ENCODE peak calls at places on chromosomes 12 and 14, in five cellular contexts. O is stimulated activated CD8-positive, alpha-beta memory T cell treated with anti-CD3 and anti-CD28 coated beads, Interleukin-15, amount 100 ng/mL, for 24 hours; X is A549; L is activated naive CD4-positive, alpha-beta T cell treated with anti-CD3 and anti-CD28 coated beads for 36 hours; M is germinal center. Y is an unnamed sample.

GRCh38 chr12:72546106-72546505 is 273.9 kb downstream of the TRHDE start:
- DNase-seq in O (no peak), X (no peak), L (no peak), M (no peak), Y (no peak)

GRCh38 chr14:50402965-50403364 is 6.3 kb upstream of the CDKL1 start:
- DNase-seq in O (no peak), X (no peak), L (no peak), M (no peak), Y (no peak)

GRCh38 chr12:51871126-51871525 is 16.8 kb upstream of the ANKRD33 start:
- DNase-seq in O (no peak), X (no peak), L (no peak), M (no peak), Y (peak; percentile 77)

GRCh38 chr14:103819503-103820307 is 27.7 kb downstream of the PPP1R13B start:
- DNase-seq in O (no peak), X (no peak), L (no peak), M (no peak), Y (peak; percentile 60)

GRCh38 chr12:48072266-48072665 is 33.6 kb downstream of the SENP1 start:
- DNase-seq in O (no peak), X (no peak), L (no peak), M (no peak), Y (no peak)

GRCh38 chr14:73785336-73785833 is 66.2 kb upstream of the PTGR2 start:
- DNase-seq in O (no peak), X (peak; percentile 66), L (peak; percentile 47), M (no peak), Y (no peak)

GRCh38 chr12:76621582-76622024 is 62.0 kb upstream of the OSBPL8 start:
- DNase-seq in O (peak; percentile 35), X (peak; percentile 73), L (peak; percentile 83), M (peak; percentile 59), Y (no peak)

GRCh38 chr12:25521625-25522256 is 31.3 kb downstream of the LMNTD1 start:
- DNase-seq in O (no peak), X (no peak), L (no peak), M (no peak), Y (no peak)

GRCh38 chr14:73227812-73228781 is 9.2 kb upstream of the PAPLN start:
- DNase-seq in O (no peak), X (peak; percentile 92), L (no peak), M (no peak), Y (no peak)

GRCh38 chr14:26389646-26390508 is 208.0 kb downstream of the NOVA1 start:
- DNase-seq in O (no peak), X (no peak), L (no peak), M (no peak), Y (no peak)

GRCh38 chr14:101083564-101084435 is 180.3 kb upstream of the RTL1 start:
- DNase-seq in O (no peak), X (peak; percentile 22), L (no peak), M (no peak), Y (peak; percentile 54)

GRCh38 chr14:65373671-65374039 is 38.9 kb upstream of the FUT8 start:
- DNase-seq in O (no peak), X (no peak), L (no peak), M (no peak), Y (no peak)

GRCh38 chr14:59570122-59570521 is 6.5 kb downstream of the CCDC175 start:
- DNase-seq in O (no peak), X (peak; percentile 7), L (no peak), M (no peak), Y (no peak)

GRCh38 chr12:109475993-109476806 is 900 bp downstream of the KCTD10 start:
- DNase-seq in O (no peak), X (no peak), L (no peak), M (no peak), Y (no peak)

GRCh38 chr12:121089031-121089812 is 43.5 kb upstream of the P2RX7 start:
- DNase-seq in O (no peak), X (peak; percentile 35), L (no peak), M (no peak), Y (no peak)

GRCh38 chr12:79900951-79901350 is 33.9 kb downstream of the PPP1R12A start:
- DNase-seq in O (no peak), X (no peak), L (no peak), M (no peak), Y (no peak)

GRCh38 chr14:90239139-90239538 is 17.2 kb upstream of the PSMC1 start:
- DNase-seq in O (no peak), X (peak; percentile 35), L (no peak), M (no peak), Y (no peak)

GRCh38 chr12:24854908-24855307 is 94.0 kb downstream of the BCAT1 start:
- DNase-seq in O (no peak), X (no peak), L (no peak), M (no peak), Y (no peak)

GRCh38 chr14:96741151-96741977 is 55.8 kb upstream of the VRK1 start:
- DNase-seq in O (peak; percentile 81), X (peak; percentile 39), L (peak; percentile 77), M (peak; percentile 82), Y (peak; percentile 84)

GRCh38 chr12:89873745-89874144 is 165.1 kb upstream of the ATP2B1 start:
- DNase-seq in O (no peak), X (no peak), L (no peak), M (no peak), Y (no peak)

GRCh38 chr14:99740411-99740810 is 52.8 kb upstream of the EML1 start:
- DNase-seq in O (no peak), X (no peak), L (no peak), M (no peak), Y (no peak)

GRCh38 chr14:91367173-91368171 is 50.1 kb downstream of the CCDC88C start:
- DNase-seq in O (no peak), X (peak; percentile 22), L (peak; percentile 83), M (peak; percentile 87), Y (peak; percentile 81)

GRCh38 chr14:55129428-55130193 is 559 bp downstream of the LGALS3 start:
- DNase-seq in O (peak; percentile 13), X (peak; percentile 72), L (peak; percentile 61), M (peak; percentile 65), Y (peak; percentile 86)

GRCh38 chr12:50527086-50527726 is 22.4 kb downstream of the DIP2B start:
- DNase-seq in O (no peak), X (no peak), L (no peak), M (no peak), Y (no peak)

GRCh38 chr14:92470215-92470614 is 43.4 kb upstream of the RIN3 start:
- DNase-seq in O (no peak), X (peak; percentile 50), L (no peak), M (no peak), Y (no peak)

Y was measured in upper lobe of right lung.